ENCODE peak calls at places on chromosomes 2 and 18, in eight cellular contexts. One of them, this sample, is unnamed.

GRCh38 chr2:150621800-150622199 is 134.3 kb upstream of the RND3 start:
- DNase-seq in heart left ventricle: no peak
- DNase-seq in uterus: no peak
- DNase-seq in sigmoid colon: no peak
- DNase-seq in transverse colon: no peak
- DNase-seq in esophagus squamous epithelium: no peak
- DNase-seq in stomach: no peak
- DNase-seq in GM12891: no peak
- DNase-seq in this sample: no peak

GRCh38 chr2:186542002-186542401 is 47.9 kb upstream of the ITGAV start:
- DNase-seq in esophagus squamous epithelium: no peak
- DNase-seq in heart left ventricle: no peak
- DNase-seq in GM12891: no peak
- DNase-seq in stomach: no peak
- DNase-seq in transverse colon: no peak
- DNase-seq in sigmoid colon: no peak
- DNase-seq in uterus: no peak
- DNase-seq in this sample: no peak

GRCh38 chr2:55175254-55176093 is 56.6 kb downstream of the CLHC1 start:
- DNase-seq in transverse colon: no peak
- DNase-seq in esophagus squamous epithelium: no peak
- DNase-seq in GM12891: peak; percentile 25
- DNase-seq in sigmoid colon: no peak
- DNase-seq in stomach: no peak
- DNase-seq in heart left ventricle: no peak
- DNase-seq in uterus: no peak
- DNase-seq in this sample: no peak

GRCh38 chr2:120483355-120483754 is 137.4 kb downstream of the INHBB start:
- DNase-seq in heart left ventricle: no peak
- DNase-seq in uterus: no peak
- DNase-seq in GM12891: no peak
- DNase-seq in transverse colon: no peak
- DNase-seq in stomach: no peak
- DNase-seq in sigmoid colon: no peak
- DNase-seq in esophagus squamous epithelium: no peak
- DNase-seq in this sample: no peak

GRCh38 chr2:238865015-238865719 is 17.3 kb downstream of the TWIST2 start:
- DNase-seq in uterus: no peak
- DNase-seq in GM12891: no peak
- DNase-seq in stomach: no peak
- DNase-seq in transverse colon: no peak
- DNase-seq in esophagus squamous epithelium: no peak
- DNase-seq in sigmoid colon: no peak
- DNase-seq in heart left ventricle: no peak
- DNase-seq in this sample: peak; percentile 18

GRCh38 chr2:43000242-43001054 is 208.1 kb upstream of the HAAO start:
- DNase-seq in transverse colon: no peak
- DNase-seq in esophagus squamous epithelium: no peak
- DNase-seq in uterus: peak; percentile 7
- DNase-seq in GM12891: no peak
- DNase-seq in sigmoid colon: no peak
- DNase-seq in stomach: no peak
- DNase-seq in heart left ventricle: no peak
- DNase-seq in this sample: no peak

GRCh38 chr2:42290005-42290404 is 71.0 kb downstream of the COX7A2L start:
- DNase-seq in sigmoid colon: no peak
- DNase-seq in stomach: no peak
- DNase-seq in transverse colon: no peak
- DNase-seq in GM12891: no peak
- DNase-seq in esophagus squamous epithelium: no peak
- DNase-seq in heart left ventricle: no peak
- DNase-seq in uterus: no peak
- DNase-seq in this sample: no peak

GRCh38 chr2:111642576-111643327 is 241.2 kb downstream of the ANAPC1 start:
- DNase-seq in stomach: no peak
- DNase-seq in sigmoid colon: no peak
- DNase-seq in GM12891: no peak
- DNase-seq in esophagus squamous epithelium: no peak
- DNase-seq in uterus: no peak
- DNase-seq in transverse colon: no peak
- DNase-seq in heart left ventricle: no peak
- DNase-seq in this sample: no peak

GRCh38 chr2:231780123-231780908 is 766 bp downstream of the PDE6D start:
- DNase-seq in GM12891: no peak
- DNase-seq in esophagus squamous epithelium: no peak
- DNase-seq in uterus: peak; percentile 18
- DNase-seq in stomach: no peak
- DNase-seq in transverse colon: peak; percentile 20
- DNase-seq in sigmoid colon: peak; percentile 64
- DNase-seq in heart left ventricle: peak; percentile 27
- DNase-seq in this sample: peak; percentile 22

GRCh38 chr18:51491678-51492372 is 294.3 kb upstream of the MEX3C start:
- DNase-seq in GM12891: no peak
- DNase-seq in esophagus squamous epithelium: no peak
- DNase-seq in uterus: no peak
- DNase-seq in transverse colon: no peak
- DNase-seq in sigmoid colon: no peak
- DNase-seq in stomach: no peak
- DNase-seq in heart left ventricle: no peak
- DNase-seq in this sample: no peak

GRCh38 chr2:98078699-98079098 is 8.3 kb upstream of the VWA3B start:
- DNase-seq in sigmoid colon: no peak
- DNase-seq in stomach: no peak
- DNase-seq in GM12891: no peak
- DNase-seq in heart left ventricle: no peak
- DNase-seq in esophagus squamous epithelium: no peak
- DNase-seq in uterus: no peak
- DNase-seq in transverse colon: no peak
- DNase-seq in this sample: no peak

GRCh38 chr2:218028189-218028495 is 25.3 kb upstream of the TNS1 start:
- DNase-seq in heart left ventricle: peak; percentile 18
- DNase-seq in GM12891: peak; percentile 5
- DNase-seq in esophagus squamous epithelium: no peak
- DNase-seq in transverse colon: no peak
- DNase-seq in uterus: no peak
- DNase-seq in sigmoid colon: peak; percentile 50
- DNase-seq in stomach: peak; percentile 22
- DNase-seq in this sample: peak; percentile 9

GRCh38 chr2:238107525-238108422 is 7.6 kb downstream of the ESPNL start:
- DNase-seq in GM12891: peak; percentile 84
- DNase-seq in stomach: no peak
- DNase-seq in transverse colon: peak; percentile 70
- DNase-seq in uterus: no peak
- DNase-seq in sigmoid colon: peak; percentile 54
- DNase-seq in esophagus squamous epithelium: no peak
- DNase-seq in heart left ventricle: no peak
- DNase-seq in this sample: no peak

DNA sequence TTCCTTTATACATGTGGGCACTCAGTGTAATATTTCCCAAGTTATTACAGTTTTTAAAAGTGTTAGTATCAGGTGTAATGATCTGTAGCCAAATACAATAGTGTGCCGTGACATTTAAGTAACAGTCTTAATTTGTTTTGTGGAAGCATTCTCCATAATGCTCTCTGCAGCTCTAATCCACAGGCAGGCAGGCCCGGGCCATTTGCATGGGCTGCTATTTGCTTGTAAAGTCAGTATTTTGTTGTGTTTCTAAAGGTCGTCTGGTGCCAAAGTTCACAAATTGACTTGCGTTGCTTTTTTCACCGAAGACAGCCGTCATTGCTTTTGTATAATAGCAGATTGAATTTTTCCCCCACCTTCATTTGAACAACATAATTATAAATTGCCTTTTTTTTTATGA is 153.0 kb downstream of the GBX2 start:
- DNase-seq in transverse colon: no peak
- DNase-seq in stomach: no peak
- DNase-seq in GM12891: no peak
- DNase-seq in sigmoid colon: no peak
- DNase-seq in heart left ventricle: no peak
- DNase-seq in esophagus squamous epithelium: no peak
- DNase-seq in uterus: no peak
- DNase-seq in this sample: no peak
- TF ChIP-seq POLR2A in transverse colon: no peak
- TF ChIP-seq POLR2A in stomach: no peak
- TF ChIP-seq POLR2A in GM12891: no peak
- TF ChIP-seq POLR2A in sigmoid colon: no peak
- TF ChIP-seq POLR2A in heart left ventricle: no peak
- TF ChIP-seq POLR2A in esophagus squamous epithelium: no peak
- TF ChIP-seq POLR2A in uterus: no peak
- TF ChIP-seq POLR2A in this sample: no peak

GRCh38 chr2:240560084-240560479 is at the start of gene DUSP28:
- DNase-seq in heart left ventricle: peak; percentile 95
- DNase-seq in esophagus squamous epithelium: no peak
- DNase-seq in transverse colon: peak; percentile 94
- DNase-seq in GM12891: peak; percentile 86
- DNase-seq in uterus: peak; percentile 82
- DNase-seq in sigmoid colon: peak; percentile 96
- DNase-seq in stomach: peak; percentile 95
- DNase-seq in this sample: peak; percentile 95
- TF ChIP-seq POLR2A in heart left ventricle: peak; percentile 68
- TF ChIP-seq POLR2A in esophagus squamous epithelium: peak; percentile 76
- TF ChIP-seq POLR2A in transverse colon: peak; percentile 94
- TF ChIP-seq POLR2A in GM12891: peak; percentile 80
- TF ChIP-seq POLR2A in uterus: peak; percentile 82
- TF ChIP-seq POLR2A in sigmoid colon: peak; percentile 52
- TF ChIP-seq POLR2A in stomach: peak; percentile 69
- TF ChIP-seq POLR2A in this sample: peak; percentile 92

DNA sequence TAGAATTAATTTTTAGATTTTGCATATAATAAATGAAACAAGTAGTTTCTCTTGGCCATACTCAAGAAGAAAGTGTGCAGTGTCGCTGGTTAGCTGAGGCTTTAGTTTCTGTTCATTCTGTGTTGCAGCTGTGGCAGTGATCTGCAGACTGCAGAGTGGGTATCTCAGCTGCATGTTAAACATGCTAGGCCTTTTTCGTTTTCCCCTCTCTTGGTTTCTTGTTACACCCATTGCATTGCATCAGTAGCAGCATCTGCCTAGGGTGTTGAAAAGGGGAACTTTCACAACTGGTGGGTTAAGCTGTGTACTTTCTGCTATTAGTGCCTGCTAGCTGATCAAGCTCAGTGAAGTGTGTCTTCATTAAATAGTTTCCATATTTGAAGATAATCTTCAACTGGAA is 51.3 kb downstream of the ACSL3 start:
- DNase-seq in stomach: no peak
- DNase-seq in sigmoid colon: no peak
- DNase-seq in uterus: no peak
- DNase-seq in GM12891: peak; percentile 46
- DNase-seq in transverse colon: no peak
- DNase-seq in esophagus squamous epithelium: no peak
- DNase-seq in heart left ventricle: no peak
- DNase-seq in this sample: no peak
- TF ChIP-seq POLR2A in stomach: no peak
- TF ChIP-seq POLR2A in sigmoid colon: no peak
- TF ChIP-seq POLR2A in uterus: no peak
- TF ChIP-seq POLR2A in GM12891: peak; percentile 81
- TF ChIP-seq POLR2A in transverse colon: no peak
- TF ChIP-seq POLR2A in esophagus squamous epithelium: no peak
- TF ChIP-seq POLR2A in heart left ventricle: no peak
- TF ChIP-seq POLR2A in this sample: no peak

DNA sequence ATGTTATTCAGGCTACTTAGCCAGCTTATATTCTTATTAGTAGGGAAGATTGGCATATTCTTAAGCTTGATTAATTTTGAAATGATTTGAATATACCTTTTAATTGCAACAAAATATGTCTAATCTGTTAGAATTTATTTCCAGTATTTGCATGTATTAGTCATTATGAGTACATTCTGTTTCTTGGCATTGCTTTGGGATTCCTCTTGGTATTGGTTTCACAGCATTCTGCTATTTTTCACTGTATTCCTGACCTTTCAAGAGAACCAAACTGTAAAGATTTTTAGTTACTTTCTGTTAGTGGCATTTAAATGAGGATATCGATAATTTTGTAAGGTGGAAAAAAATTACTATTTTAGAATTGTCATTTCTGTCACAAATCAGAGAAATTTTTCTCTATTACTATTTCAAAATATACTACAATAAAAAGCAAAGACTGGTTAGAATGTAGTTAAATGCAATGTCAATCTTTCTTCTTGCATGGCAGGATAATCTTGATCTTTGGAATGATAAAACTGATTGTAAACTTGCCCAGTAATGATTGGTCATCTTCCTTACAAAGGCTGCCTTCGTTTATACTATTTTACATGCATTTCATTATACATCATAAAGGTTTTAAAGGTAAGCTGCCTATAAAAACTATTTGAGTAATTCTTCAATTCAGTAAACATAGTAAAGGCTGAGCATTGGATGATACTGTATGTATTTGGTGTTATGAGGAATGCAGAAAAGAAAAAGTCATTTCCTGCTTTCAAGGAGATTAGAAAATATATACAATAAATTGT is 86.1 kb downstream of the SLC4A10 start:
- DNase-seq in sigmoid colon: no peak
- DNase-seq in transverse colon: no peak
- DNase-seq in stomach: no peak
- DNase-seq in uterus: no peak
- DNase-seq in esophagus squamous epithelium: no peak
- DNase-seq in heart left ventricle: no peak
- DNase-seq in GM12891: no peak
- DNase-seq in this sample: no peak
- TF ChIP-seq POLR2A in sigmoid colon: no peak
- TF ChIP-seq POLR2A in transverse colon: no peak
- TF ChIP-seq POLR2A in stomach: no peak
- TF ChIP-seq POLR2A in uterus: no peak
- TF ChIP-seq POLR2A in esophagus squamous epithelium: no peak
- TF ChIP-seq POLR2A in heart left ventricle: no peak
- TF ChIP-seq POLR2A in GM12891: no peak
- TF ChIP-seq POLR2A in this sample: no peak

DNA sequence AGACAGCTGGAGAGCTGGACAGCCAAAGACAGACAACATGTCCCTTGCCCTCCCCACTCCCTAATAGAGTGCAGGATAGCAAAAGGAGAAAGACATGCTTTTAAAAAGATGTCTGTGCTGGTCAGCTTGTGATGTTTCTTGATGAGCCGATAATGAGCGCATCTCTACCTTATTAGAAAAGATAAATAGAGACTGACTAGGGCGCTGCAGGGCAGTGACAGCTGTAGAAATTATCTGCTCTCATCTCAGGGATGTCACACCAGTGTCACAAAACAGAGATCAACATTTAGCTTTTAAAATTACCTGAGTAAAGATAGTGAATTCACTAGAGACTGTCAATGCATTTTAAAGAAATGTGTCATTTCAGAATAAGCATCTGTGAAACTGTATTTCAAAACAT is 25.6 kb downstream of the POLE4 start:
- DNase-seq in heart left ventricle: no peak
- DNase-seq in GM12891: no peak
- DNase-seq in transverse colon: no peak
- DNase-seq in uterus: no peak
- DNase-seq in esophagus squamous epithelium: no peak
- DNase-seq in stomach: no peak
- DNase-seq in sigmoid colon: no peak
- DNase-seq in this sample: no peak
- TF ChIP-seq POLR2A in heart left ventricle: no peak
- TF ChIP-seq POLR2A in GM12891: no peak
- TF ChIP-seq POLR2A in transverse colon: no peak
- TF ChIP-seq POLR2A in uterus: no peak
- TF ChIP-seq POLR2A in esophagus squamous epithelium: no peak
- TF ChIP-seq POLR2A in stomach: no peak
- TF ChIP-seq POLR2A in sigmoid colon: no peak
- TF ChIP-seq POLR2A in this sample: no peak